ENCODE peak calls at places on chromosome 22, in six cellular contexts. J is aorta, A is astrocyte of the cerebellum, G is non-pigmented ciliary epithelial cell, C is GM19239, H is pancreas. P is an unnamed sample.

GRCh38 chr22:48712558-48712957 is 1115.1 kb downstream of the BRD1 start:
- DNase-seq in C (no peak), J (peak), A (no peak), H (no peak), G (no peak), P (peak)

GRCh38 chr22:47997612-47998011 is 1235.2 kb downstream of the TBC1D22A start:
- DNase-seq in J (no peak), A (no peak), C (no peak), G (no peak), H (no peak), P (no peak)

GRCh38 chr22:19463491-19464469 is 15.2 kb downstream of the UFD1 start:
- DNase-seq in A (no peak), H (no peak), C (no peak), J (no peak), G (no peak), P (no peak)

GRCh38 chr22:19705181-19705934 is 8.9 kb upstream of the SEPTIN5 start:
- DNase-seq in G (no peak), H (peak), J (no peak), A (no peak), C (no peak), P (peak)

GRCh38 chr22:35552186-35552842 is 11.7 kb downstream of the RASD2 start:
- DNase-seq in C (peak), G (no peak), J (no peak), H (no peak), A (no peak), P (peak)

GRCh38 chr22:25104367-25104766 is 95.3 kb upstream of the CRYBB3 start:
- DNase-seq in C (no peak), A (no peak), H (no peak), G (no peak), J (no peak), P (no peak)

GRCh38 chr22:44536411-44536810 is 38.4 kb upstream of the RTL6 start:
- DNase-seq in G (no peak), C (no peak), J (no peak), H (no peak), A (no peak), P (peak)

GRCh38 chr22:41976070-41976901 is 7.0 kb downstream of the SEPTIN3 start:
- DNase-seq in C (peak), J (no peak), G (no peak), A (no peak), H (no peak), P (peak)

GRCh38 chr22:27627444-27627833 is 174.1 kb downstream of the MN1 start:
- DNase-seq in C (no peak), A (no peak), G (no peak), H (no peak), J (no peak), P (no peak)

GRCh38 chr22:29311468-29312217 is 3.9 kb downstream of the RASL10A start:
- DNase-seq in C (no peak), A (no peak), G (no peak), H (peak), J (peak), P (no peak)

GRCh38 chr22:37457093-37457893 is 28.9 kb downstream of the MFNG start:
- DNase-seq in A (peak), H (peak), J (peak), G (no peak), C (peak), P (peak)

GRCh38 chr22:43110444-43110926 is at the start of gene BIK:
- DNase-seq in A (no peak), H (peak), C (no peak), J (peak), G (no peak), P (peak)

GRCh38 chr22:43827926-43828710 is 16.0 kb upstream of the EFCAB6 start:
- DNase-seq in H (peak), A (no peak), C (no peak), J (no peak), G (no peak), P (peak)

GRCh38 chr22:46792061-46792796 is 29.8 kb downstream of the TBC1D22A start:
- DNase-seq in G (no peak), H (no peak), C (no peak), J (no peak), A (no peak), P (peak)

GRCh38 chr22:19645905-19646304 is 68.4 kb upstream of the SEPTIN5 start:
- DNase-seq in C (no peak), H (no peak), J (no peak), G (no peak), A (no peak), P (peak)

P was measured in endodermal cell.